ENCODE peak calls at places on chromosomes 5 and 9, in four cellular contexts. C is glutamatergic neuron, P is cardiac muscle cell, A is mammary epithelial cell. S is an unnamed sample.

GRCh38 chr9:84463272-84463671 is 122.7 kb upstream of the SLC28A3 start:
- DNase-seq in C (no peak), P (no peak), A (no peak), S (no peak)

GRCh38 chr5:128532776-128533175 is 5.3 kb downstream of the FBN2 start:
- DNase-seq in C (no peak), P (no peak), A (no peak), S (no peak)

GRCh38 chr5:79495311-79495710 is 18.6 kb downstream of the HOMER1 start:
- DNase-seq in C (no peak), P (no peak), A (peak; percentile 76), S (no peak)

GRCh38 chr5:6601271-6601670 is 31.6 kb downstream of the NSUN2 start:
- DNase-seq in C (peak; percentile 78), P (no peak), A (no peak), S (no peak)

GRCh38 chr9:17609312-17610005 is 30.6 kb downstream of the SH3GL2 start:
- DNase-seq in C (no peak), P (no peak), A (no peak), S (no peak)

GRCh38 chr5:135033026-135033861 is 784 bp downstream of the PITX1 start:
- DNase-seq in C (no peak), P (no peak), A (peak; percentile 75), S (no peak)

GRCh38 chr9:128870128-128870940 is 11.4 kb downstream of the KYAT1 start:
- DNase-seq in C (no peak), P (no peak), A (no peak), S (no peak)

GRCh38 chr5:44697025-44697424 is 111.7 kb upstream of the MRPS30 start:
- DNase-seq in C (no peak), P (no peak), A (no peak), S (no peak)

GRCh38 chr9:87008667-87009066 is 61.4 kb upstream of the GAS1 start:
- DNase-seq in C (no peak), P (no peak), A (no peak), S (no peak)

GRCh38 chr5:125370486-125370885 is 624.0 kb upstream of the ZNF608 start:
- DNase-seq in C (no peak), P (no peak), A (no peak), S (no peak)

GRCh38 chr9:2228132-2228531 is 213.0 kb downstream of the SMARCA2 start:
- DNase-seq in C (peak; percentile 44), P (peak; percentile 25), A (no peak), S (no peak)

GRCh38 chr5:108143581-108143980 is 238.3 kb downstream of the FBXL17 start:
- DNase-seq in C (no peak), P (peak; percentile 26), A (peak; percentile 2), S (no peak)

GRCh38 chr9:5869315-5870019 is 21.2 kb upstream of the MLANA start:
- DNase-seq in C (peak; percentile 23), P (no peak), A (no peak), S (no peak)

GRCh38 chr9:83336696-83337095 is 201.5 kb downstream of the FRMD3 start:
- DNase-seq in C (no peak), P (no peak), A (peak; percentile 12), S (no peak)

GRCh38 chr9:113919422-113919821 is 43.3 kb downstream of the ZNF618 start:
- DNase-seq in C (no peak), P (no peak), A (no peak), S (no peak)

GRCh38 chr9:135609366-135609955 is 29.9 kb downstream of the GLT6D1 start:
- DNase-seq in C (no peak), P (no peak), A (no peak), S (no peak)

GRCh38 chr9:129709471-129710460 is 43.1 kb downstream of the PTGES start:
- DNase-seq in C (no peak), P (no peak), A (no peak), S (no peak)

GRCh38 chr9:78212868-78213267 is 23.0 kb upstream of the CEP78 start:
- DNase-seq in C (no peak), P (peak; percentile 12), A (no peak), S (no peak)

GRCh38 chr9:94743035-94743954 is 16.8 kb downstream of the AOPEP start:
- DNase-seq in C (no peak), P (peak; percentile 41), A (peak; percentile 88), S (no peak)

GRCh38 chr5:92641031-92641962 is 939.7 kb downstream of the NR2F1-AS1 start:
- DNase-seq in C (no peak), P (peak; percentile 80), A (peak; percentile 17), S (no peak)

GRCh38 chr5:106121972-106122605 is 1548.6 kb downstream of the EFNA5 start:
- DNase-seq in C (peak; percentile 64), P (peak; percentile 48), A (peak; percentile 12), S (no peak)

GRCh38 chr5:127084656-127085055 is 11.4 kb upstream of the C5orf63 start:
- DNase-seq in C (no peak), P (no peak), A (no peak), S (no peak)

GRCh38 chr9:69086769-69087168 is 51.2 kb downstream of the FXN start:
- DNase-seq in C (no peak), P (peak; percentile 17), A (no peak), S (no peak)

GRCh38 chr9:111833941-111834340 is 39.2 kb upstream of the SHOC1 start:
- DNase-seq in C (no peak), P (peak; percentile 78), A (peak; percentile 72), S (no peak)

GRCh38 chr9:114281421-114282103 is 41.3 kb upstream of the ORM1 start:
- DNase-seq in C (peak; percentile 6), P (peak; percentile 37), A (no peak), S (no peak)

GRCh38 chr5:116765441-116765840 is 190.8 kb upstream of the SEMA6A start:
- DNase-seq in C (no peak), P (no peak), A (peak; percentile 27), S (no peak)

GRCh38 chr9:34563262-34563661 is 26.3 kb downstream of the CNTFR start:
- DNase-seq in C (no peak), P (no peak), A (peak; percentile 72), S (no peak)

GRCh38 chr9:928363-929042 is 48.0 kb upstream of the DMRT3 start:
- DNase-seq in C (peak; percentile 38), P (peak; percentile 1), A (no peak), S (no peak)

GRCh38 chr5:133461796-133462516 is 150.4 kb downstream of the FSTL4 start:
- DNase-seq in C (no peak), P (no peak), A (no peak), S (no peak)

GRCh38 chr9:123131258-123131657 is 97.8 kb downstream of the GPR21 start:
- DNase-seq in C (no peak), P (peak; percentile 72), A (peak; percentile 21), S (no peak)

GRCh38 chr5:179825655-179826182 is 5.0 kb downstream of the SQSTM1 start:
- DNase-seq in C (no peak), P (no peak), A (no peak), S (no peak)
- TF ChIP-seq CTCF in C (no peak), P (no peak), A (peak; percentile 2), S (no peak)

GRCh38 chr9:98678244-98678842 is 30.4 kb downstream of the GABBR2 start:
- DNase-seq in C (peak; percentile 45), P (peak; percentile 25), A (no peak), S (no peak)
- TF ChIP-seq CTCF in C (peak; percentile 65), P (peak; percentile 76), A (peak; percentile 76), S (peak; percentile 25)

DNA sequence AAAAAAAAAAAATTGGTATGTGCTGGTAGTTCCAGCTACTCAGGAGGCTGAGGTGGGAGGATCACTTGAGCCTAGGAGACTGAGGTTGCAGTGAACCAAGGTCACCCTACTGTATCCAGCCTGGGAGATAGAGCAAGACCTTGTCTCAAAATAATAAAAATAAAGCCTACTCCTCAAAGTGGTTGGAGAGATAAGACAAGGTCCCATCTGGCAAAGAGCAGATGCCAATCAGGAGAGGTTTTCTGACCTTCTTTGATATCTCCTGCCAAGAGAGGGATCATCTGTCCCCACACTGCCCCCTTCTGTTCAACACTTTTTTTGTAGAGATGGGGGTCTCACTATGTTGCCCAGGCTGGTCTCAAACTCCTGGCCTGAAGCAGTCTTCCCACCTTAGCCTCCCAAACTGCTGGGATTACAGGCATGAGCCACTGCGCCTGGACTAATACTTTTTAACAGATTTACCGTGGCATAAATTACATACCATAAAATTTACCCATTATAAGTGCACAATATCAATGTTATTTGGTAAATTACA is 64.7 kb downstream of the SH3PXD2B start:
- DNase-seq in C (no peak), P (no peak), A (no peak), S (no peak)
- TF ChIP-seq CTCF in C (no peak), P (peak; percentile 6), A (no peak), S (no peak)

GRCh38 chr5:149127394-149127955 is 13.8 kb upstream of the ABLIM3 start:
- DNase-seq in C (no peak), P (no peak), A (no peak), S (no peak)

GRCh38 chr5:149128023-149128875 is 13.0 kb upstream of the ABLIM3 start:
- DNase-seq in C (peak; percentile 71), P (peak; percentile 55), A (no peak), S (no peak)

GRCh38 chr5:149126898-149127297 is 14.4 kb upstream of the ABLIM3 start:
- DNase-seq in C (no peak), P (peak; percentile 30), A (no peak), S (no peak)

GRCh38 chr5:149123211-149123610 is 18.1 kb upstream of the ABLIM3 start:
- DNase-seq in C (no peak), P (no peak), A (no peak), S (no peak)

DNA sequence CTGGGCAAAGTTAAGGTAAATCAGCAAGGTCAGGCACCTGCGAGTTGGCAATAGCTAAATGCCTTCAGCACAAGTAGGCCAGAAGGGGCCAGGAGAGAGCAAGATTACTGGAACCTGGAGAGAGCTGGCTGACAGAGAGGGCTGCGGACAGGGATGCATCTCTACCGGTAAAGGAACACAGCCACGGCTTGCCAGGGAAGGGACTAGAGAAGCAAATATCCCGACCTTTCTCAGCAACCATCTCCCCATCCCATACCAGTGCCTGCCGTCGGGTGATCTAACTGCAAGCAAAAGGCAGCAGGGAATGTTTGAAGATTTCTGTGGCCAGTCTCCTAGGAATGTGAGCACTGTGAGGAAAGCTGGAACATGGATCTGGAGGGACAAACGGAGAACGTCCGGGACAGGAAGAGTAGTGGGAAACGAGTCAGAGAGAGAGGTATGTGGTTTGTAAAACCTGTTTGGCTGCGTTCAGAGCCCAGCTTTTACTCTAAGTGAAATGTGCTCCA is 15.9 kb upstream of the ABLIM3 start:
- DNase-seq in C (peak; percentile 18), P (no peak), A (peak; percentile 77), S (no peak)
- TF ChIP-seq CTCF in C (no peak), P (peak; percentile 22), A (peak; percentile 63), S (no peak)

DNA sequence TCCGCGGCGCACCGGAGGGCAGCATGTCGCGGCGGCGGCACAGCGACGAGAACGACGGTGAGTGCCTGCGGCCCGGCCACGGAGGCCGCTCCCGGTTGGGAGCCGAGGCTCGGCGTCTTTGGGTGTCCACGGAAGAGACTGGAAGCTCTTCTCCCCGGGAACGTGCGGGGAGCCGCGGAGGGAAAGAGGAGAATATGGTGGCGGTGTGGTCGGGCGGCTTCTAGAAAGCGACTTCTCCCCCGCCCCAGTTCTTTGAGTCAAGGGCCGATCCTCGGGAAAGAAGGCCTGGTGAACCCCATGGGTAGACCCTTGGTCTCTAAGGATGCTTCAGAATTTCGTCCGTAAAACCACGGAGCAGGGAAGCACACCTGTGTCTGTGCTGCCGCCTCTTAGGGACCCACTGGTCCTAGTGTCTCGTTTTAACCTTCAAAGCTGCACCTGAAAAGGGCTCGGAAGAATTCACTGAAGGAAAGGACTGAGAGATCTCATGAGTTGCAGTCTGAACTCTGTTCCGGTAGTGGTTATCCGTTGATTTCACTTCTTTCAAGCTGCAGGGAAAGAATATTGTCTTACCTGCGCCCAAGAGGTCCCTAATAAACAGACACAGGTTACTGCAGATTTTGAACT is 351 bp downstream of the NCBP1 start:
- DNase-seq in C (no peak), P (no peak), A (peak; percentile 14), S (no peak)
- TF ChIP-seq CTCF in C (no peak), P (no peak), A (no peak), S (no peak)

GRCh38 chr9:15403155-15403554 is 19.5 kb upstream of the SNAPC3 start:
- DNase-seq in C (no peak), P (no peak), A (no peak), S (no peak)
- TF ChIP-seq CTCF in C (no peak), P (no peak), A (peak; percentile 39), S (peak; percentile 24)